ENCODE peak calls at places on chromosome 3, in eight cellular contexts. One of them, this sample, is unnamed.

GRCh38 chr3:183099838-183100204 is 525 bp upstream of the MCCC1 start:
- DNase-seq in H1: no peak
- DNase-seq in GM23338: no peak
- DNase-seq in fibroblast of villous mesenchyme: no peak
- DNase-seq in mucosa of descending colon: no peak
- DNase-seq in PC-3: no peak
- DNase-seq in sigmoid colon: no peak
- DNase-seq in A549: no peak
- DNase-seq in this sample: no peak

GRCh38 chr3:37608061-37608702 is 253.5 kb upstream of the CTDSPL start:
- DNase-seq in H1: no peak
- DNase-seq in GM23338: no peak
- DNase-seq in fibroblast of villous mesenchyme: peak; percentile 40
- DNase-seq in mucosa of descending colon: no peak
- DNase-seq in PC-3: peak; percentile 94
- DNase-seq in sigmoid colon: no peak
- DNase-seq in A549: peak; percentile 72
- DNase-seq in this sample: no peak

GRCh38 chr3:31391150-31391549 is 141.6 kb upstream of the STT3B start:
- DNase-seq in H1: no peak
- DNase-seq in GM23338: peak; percentile 30
- DNase-seq in fibroblast of villous mesenchyme: no peak
- DNase-seq in mucosa of descending colon: no peak
- DNase-seq in PC-3: no peak
- DNase-seq in sigmoid colon: no peak
- DNase-seq in A549: no peak
- DNase-seq in this sample: peak; percentile 21

GRCh38 chr3:177460100-177460499 is 262.8 kb upstream of the TBL1XR1 start:
- DNase-seq in H1: no peak
- DNase-seq in GM23338: peak; percentile 51
- DNase-seq in fibroblast of villous mesenchyme: peak; percentile 21
- DNase-seq in mucosa of descending colon: no peak
- DNase-seq in PC-3: no peak
- DNase-seq in sigmoid colon: no peak
- DNase-seq in A549: no peak
- DNase-seq in this sample: no peak

GRCh38 chr3:133966954-133967353 is 62.8 kb downstream of the SLCO2A1 start:
- DNase-seq in H1: no peak
- DNase-seq in GM23338: no peak
- DNase-seq in fibroblast of villous mesenchyme: no peak
- DNase-seq in mucosa of descending colon: no peak
- DNase-seq in PC-3: no peak
- DNase-seq in sigmoid colon: peak; percentile 30
- DNase-seq in A549: no peak
- DNase-seq in this sample: no peak

GRCh38 chr3:42683875-42684593 is 1.3 kb upstream of the KLHL40 start:
- DNase-seq in H1: peak; percentile 15
- DNase-seq in GM23338: peak; percentile 29
- DNase-seq in fibroblast of villous mesenchyme: peak; percentile 89
- DNase-seq in mucosa of descending colon: peak; percentile 56
- DNase-seq in PC-3: peak; percentile 96
- DNase-seq in sigmoid colon: peak; percentile 86
- DNase-seq in A549: peak; percentile 53
- DNase-seq in this sample: no peak

GRCh38 chr3:197080344-197080743 is 50.7 kb upstream of the MELTF start:
- DNase-seq in H1: no peak
- DNase-seq in GM23338: no peak
- DNase-seq in fibroblast of villous mesenchyme: no peak
- DNase-seq in mucosa of descending colon: no peak
- DNase-seq in PC-3: no peak
- DNase-seq in sigmoid colon: no peak
- DNase-seq in A549: no peak
- DNase-seq in this sample: no peak

GRCh38 chr3:172065967-172066762 is 26.8 kb downstream of the FNDC3B start:
- DNase-seq in H1: no peak
- DNase-seq in GM23338: no peak
- DNase-seq in fibroblast of villous mesenchyme: peak; percentile 85
- DNase-seq in mucosa of descending colon: no peak
- DNase-seq in PC-3: peak; percentile 18
- DNase-seq in sigmoid colon: no peak
- DNase-seq in A549: peak; percentile 70
- DNase-seq in this sample: no peak

GRCh38 chr3:4355401-4356224 is 52.4 kb downstream of the SETMAR start:
- DNase-seq in H1: no peak
- DNase-seq in GM23338: no peak
- DNase-seq in fibroblast of villous mesenchyme: no peak
- DNase-seq in mucosa of descending colon: no peak
- DNase-seq in PC-3: no peak
- DNase-seq in sigmoid colon: no peak
- DNase-seq in A549: no peak
- DNase-seq in this sample: no peak

GRCh38 chr3:74041068-74041675 is 416.4 kb upstream of the PDZRN3 start:
- DNase-seq in H1: no peak
- DNase-seq in GM23338: no peak
- DNase-seq in fibroblast of villous mesenchyme: no peak
- DNase-seq in mucosa of descending colon: no peak
- DNase-seq in PC-3: no peak
- DNase-seq in sigmoid colon: no peak
- DNase-seq in A549: no peak
- DNase-seq in this sample: no peak

GRCh38 chr3:138668107-138668506 is 59.5 kb downstream of the FAIM start:
- DNase-seq in H1: no peak
- DNase-seq in GM23338: no peak
- DNase-seq in fibroblast of villous mesenchyme: no peak
- DNase-seq in mucosa of descending colon: no peak
- DNase-seq in PC-3: no peak
- DNase-seq in sigmoid colon: no peak
- DNase-seq in A549: no peak
- DNase-seq in this sample: no peak

GRCh38 chr3:30518201-30518864 is 88.1 kb upstream of the TGFBR2 start:
- DNase-seq in H1: no peak
- DNase-seq in GM23338: no peak
- DNase-seq in fibroblast of villous mesenchyme: no peak
- DNase-seq in mucosa of descending colon: no peak
- DNase-seq in PC-3: peak; percentile 74
- DNase-seq in sigmoid colon: peak; percentile 88
- DNase-seq in A549: peak; percentile 75
- DNase-seq in this sample: no peak

GRCh38 chr3:13619661-13620230 is 70.8 kb downstream of the FBLN2 start:
- DNase-seq in H1: no peak
- DNase-seq in GM23338: no peak
- DNase-seq in fibroblast of villous mesenchyme: no peak
- DNase-seq in mucosa of descending colon: no peak
- DNase-seq in PC-3: no peak
- DNase-seq in sigmoid colon: no peak
- DNase-seq in A549: no peak
- DNase-seq in this sample: no peak

DNA sequence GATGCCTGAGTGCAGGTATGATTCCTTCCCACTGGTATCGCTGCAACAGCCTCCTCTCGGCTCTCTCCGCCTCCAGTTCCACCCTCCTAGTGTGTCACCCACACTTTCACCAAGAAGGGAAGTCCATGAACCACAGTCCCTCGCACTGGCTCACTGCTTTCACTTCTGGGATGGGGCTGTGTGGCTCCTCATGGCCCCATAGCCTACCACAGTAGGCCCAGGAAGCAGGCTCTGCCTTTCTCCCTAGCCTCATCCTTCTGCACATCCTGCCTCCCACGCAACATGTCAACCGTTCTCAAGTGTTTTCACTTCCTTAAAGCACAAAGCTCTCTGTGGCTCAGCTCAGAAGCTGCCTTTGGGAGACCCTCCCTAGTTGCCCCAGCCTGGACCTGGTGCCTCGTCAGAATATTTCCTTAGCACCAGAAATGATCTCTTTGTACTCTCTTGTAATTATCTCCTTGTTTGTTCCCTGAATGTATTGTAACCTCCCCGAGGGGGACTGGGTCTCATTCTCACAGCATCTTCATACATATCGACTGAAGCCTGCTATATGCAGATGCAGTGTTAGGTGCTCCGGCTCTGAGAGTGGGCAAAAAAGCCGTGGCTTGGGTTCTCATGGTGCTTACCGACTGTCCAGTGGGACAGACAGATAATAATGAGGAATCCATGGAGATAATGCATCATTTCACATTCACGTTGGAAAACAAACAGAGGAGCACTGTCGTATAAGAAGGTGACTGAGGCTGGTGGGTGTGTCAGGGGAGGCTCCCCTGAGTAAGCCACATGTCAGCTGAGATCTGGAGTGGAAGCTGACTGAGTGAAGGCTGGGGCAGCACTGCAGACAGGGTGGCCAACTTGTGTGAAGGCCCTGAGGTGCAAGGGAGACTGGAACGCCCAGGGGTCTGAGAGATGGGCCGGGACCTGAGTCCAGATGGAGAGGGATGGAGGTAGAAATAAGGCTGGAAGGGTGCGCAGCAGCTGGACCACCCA is 107.1 kb downstream of the DGKG start:
- DNase-seq in H1: no peak
- DNase-seq in GM23338: no peak
- DNase-seq in fibroblast of villous mesenchyme: no peak
- DNase-seq in mucosa of descending colon: no peak
- DNase-seq in PC-3: peak; percentile 29
- DNase-seq in sigmoid colon: no peak
- DNase-seq in A549: no peak
- DNase-seq in this sample: peak; percentile 73
- H3K4me3 ChIP-seq in H1: no peak overlapping the region
- H3K4me3 ChIP-seq in GM23338: no peak overlapping the region
- H3K4me3 ChIP-seq in fibroblast of villous mesenchyme: no peak overlapping the region
- H3K4me3 ChIP-seq in mucosa of descending colon: no peak overlapping the region
- H3K4me3 ChIP-seq in PC-3: no peak overlapping the region
- H3K4me3 ChIP-seq in sigmoid colon: no peak overlapping the region
- H3K4me3 ChIP-seq in A549: no peak overlapping the region
- H3K4me3 ChIP-seq in this sample: no peak overlapping the region

GRCh38 chr3:129021140-129021551 is 20.0 kb downstream of the EFCC1 start:
- DNase-seq in H1: no peak
- DNase-seq in GM23338: no peak
- DNase-seq in fibroblast of villous mesenchyme: peak; percentile 71
- DNase-seq in mucosa of descending colon: peak; percentile 12
- DNase-seq in PC-3: no peak
- DNase-seq in sigmoid colon: no peak
- DNase-seq in A549: no peak
- DNase-seq in this sample: no peak

GRCh38 chr3:129019266-129019665 is 18.2 kb downstream of the EFCC1 start:
- DNase-seq in H1: no peak
- DNase-seq in GM23338: no peak
- DNase-seq in fibroblast of villous mesenchyme: peak; percentile 33
- DNase-seq in mucosa of descending colon: no peak
- DNase-seq in PC-3: no peak
- DNase-seq in sigmoid colon: no peak
- DNase-seq in A549: no peak
- DNase-seq in this sample: no peak

GRCh38 chr3:129022114-129022994 is 21.2 kb downstream of the EFCC1 start:
- DNase-seq in H1: no peak
- DNase-seq in GM23338: no peak
- DNase-seq in fibroblast of villous mesenchyme: peak; percentile 89
- DNase-seq in mucosa of descending colon: peak; percentile 79
- DNase-seq in PC-3: no peak
- DNase-seq in sigmoid colon: peak; percentile 96
- DNase-seq in A549: no peak
- DNase-seq in this sample: no peak

GRCh38 chr3:129018751-129019150 is 17.6 kb downstream of the EFCC1 start:
- DNase-seq in H1: no peak
- DNase-seq in GM23338: no peak
- DNase-seq in fibroblast of villous mesenchyme: no peak
- DNase-seq in mucosa of descending colon: peak; percentile 43
- DNase-seq in PC-3: no peak
- DNase-seq in sigmoid colon: no peak
- DNase-seq in A549: no peak
- DNase-seq in this sample: no peak

DNA sequence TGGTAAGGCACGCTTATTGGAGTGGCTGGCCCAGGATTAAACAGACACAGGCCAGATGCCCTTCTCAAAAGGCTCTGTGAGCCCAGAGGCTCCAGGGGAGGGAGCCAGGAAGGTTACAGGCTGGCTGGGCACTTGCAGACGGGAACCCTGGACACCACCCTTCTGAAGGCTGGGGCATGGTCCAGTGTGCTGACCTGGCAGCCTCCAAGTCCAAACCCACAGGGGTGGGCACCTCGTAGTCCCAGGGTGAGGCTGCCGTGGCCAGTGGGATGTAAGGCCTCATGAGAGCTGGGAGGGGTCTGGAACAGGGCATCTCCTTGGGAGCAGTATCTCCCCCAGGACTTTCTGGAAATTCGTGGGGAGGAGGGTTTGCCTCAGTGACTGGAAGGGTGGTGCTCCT is 19.6 kb downstream of the EFCC1 start:
- DNase-seq in H1: no peak
- DNase-seq in GM23338: no peak
- DNase-seq in fibroblast of villous mesenchyme: peak; percentile 15
- DNase-seq in mucosa of descending colon: peak; percentile 46
- DNase-seq in PC-3: no peak
- DNase-seq in sigmoid colon: no peak
- DNase-seq in A549: no peak
- DNase-seq in this sample: no peak
- TF ChIP-seq CTCF in H1: no peak
- TF ChIP-seq CTCF in GM23338: no peak
- TF ChIP-seq CTCF in fibroblast of villous mesenchyme: no peak
- TF ChIP-seq CTCF in mucosa of descending colon: no peak
- TF ChIP-seq CTCF in PC-3: no peak
- TF ChIP-seq CTCF in sigmoid colon: no peak
- TF ChIP-seq CTCF in A549: no peak
- TF ChIP-seq CTCF in this sample: no peak

DNA sequence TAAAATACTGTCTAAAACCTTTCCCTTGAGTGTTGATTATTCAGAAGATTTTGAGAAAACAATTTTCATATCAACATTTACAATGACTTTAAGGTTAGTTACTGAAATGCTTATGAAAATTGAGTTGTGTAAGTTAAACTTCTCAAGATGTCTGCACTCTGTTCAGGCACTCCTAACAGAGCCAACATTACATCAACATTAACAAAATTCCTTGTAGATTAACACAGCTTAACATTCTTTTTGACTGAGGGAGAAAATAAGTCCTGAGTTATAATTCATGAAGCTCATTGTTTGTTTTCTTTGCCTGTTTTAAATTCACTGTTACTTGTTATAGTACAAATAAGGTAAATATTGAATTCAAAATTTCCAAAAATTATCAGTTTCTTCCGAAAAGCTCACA is 9.0 kb downstream of the ACKR4 start:
- DNase-seq in H1: no peak
- DNase-seq in GM23338: no peak
- DNase-seq in fibroblast of villous mesenchyme: peak; percentile 66
- DNase-seq in mucosa of descending colon: no peak
- DNase-seq in PC-3: no peak
- DNase-seq in sigmoid colon: no peak
- DNase-seq in A549: no peak
- DNase-seq in this sample: no peak
- H3K4me3 ChIP-seq in H1: no peak overlapping the region
- H3K4me3 ChIP-seq in GM23338: no peak overlapping the region
- H3K4me3 ChIP-seq in fibroblast of villous mesenchyme: no peak overlapping the region
- H3K4me3 ChIP-seq in mucosa of descending colon: no peak overlapping the region
- H3K4me3 ChIP-seq in PC-3: no peak overlapping the region
- H3K4me3 ChIP-seq in sigmoid colon: no peak overlapping the region
- H3K4me3 ChIP-seq in A549: no peak overlapping the region
- H3K4me3 ChIP-seq in this sample: no peak overlapping the region

DNA sequence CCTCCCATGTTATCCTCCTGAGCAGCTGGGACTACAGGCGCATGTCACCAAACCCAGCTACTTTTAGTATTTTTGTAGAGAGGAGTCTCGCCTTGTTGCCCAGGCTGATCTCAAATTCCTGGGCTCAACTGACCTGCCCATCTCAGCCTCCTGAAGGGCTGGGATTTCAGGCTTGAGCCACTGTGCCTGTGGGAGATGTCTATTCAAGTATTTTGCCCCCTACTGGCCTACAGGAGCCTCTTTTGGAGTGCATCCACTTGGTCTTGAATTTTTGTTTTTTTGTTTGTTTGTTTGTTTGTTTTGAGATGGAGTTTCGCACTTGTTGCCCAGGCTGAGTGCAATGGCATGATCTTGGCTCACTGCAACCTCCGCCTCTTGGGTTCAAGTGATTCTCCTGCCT is 3.2 kb upstream of the DHX30 start:
- DNase-seq in H1: no peak
- DNase-seq in GM23338: peak; percentile 90
- DNase-seq in fibroblast of villous mesenchyme: no peak
- DNase-seq in mucosa of descending colon: no peak
- DNase-seq in PC-3: peak; percentile 21
- DNase-seq in sigmoid colon: no peak
- DNase-seq in A549: peak; percentile 42
- DNase-seq in this sample: no peak
- TF ChIP-seq CTCF in H1: peak; percentile 66
- TF ChIP-seq CTCF in GM23338: peak; percentile 59
- TF ChIP-seq CTCF in fibroblast of villous mesenchyme: peak; percentile 34
- TF ChIP-seq CTCF in mucosa of descending colon: no peak
- TF ChIP-seq CTCF in PC-3: peak; percentile 53
- TF ChIP-seq CTCF in sigmoid colon: no peak
- TF ChIP-seq CTCF in A549: no peak
- TF ChIP-seq CTCF in this sample: peak; percentile 66